ENCODE peak calls at places on chromosomes 16 and 17, in four cellular contexts. W, K, R and H are unnamed samples.

GRCh38 chr17:16255481-16255901 is 38.5 kb downstream of the PIGL start:
- DNase-seq in W (no peak), K (no peak), R (peak; percentile 22), H (no peak)

GRCh38 chr16:526181-527014 is 1.1 kb upstream of the CAPN15 start:
- DNase-seq in W (peak; percentile 54), K (peak; percentile 72), R (no peak), H (no peak)

GRCh38 chr17:72120878-72121163 is at the start of gene SOX9:
- DNase-seq in W (peak; percentile 89), K (no peak), R (peak; percentile 98), H (peak; percentile 95)

GRCh38 chr17:17985555-17985954 is 12.9 kb downstream of the DRC3 start:
- DNase-seq in W (no peak), K (peak; percentile 21), R (no peak), H (peak; percentile 54)

GRCh38 chr17:35088911-35089845 is 25.7 kb upstream of the RFFL start:
- DNase-seq in W (peak; percentile 85), K (peak; percentile 91), R (peak; percentile 64), H (peak; percentile 96)

GRCh38 chr17:4148611-4149308 is 5.8 kb downstream of the CYB5D2 start:
- DNase-seq in W (no peak), K (no peak), R (no peak), H (no peak)

GRCh38 chr17:11922634-11923033 is 74.6 kb downstream of the ZNF18 start:
- DNase-seq in W (no peak), K (peak; percentile 12), R (no peak), H (no peak)

GRCh38 chr17:17570207-17570797 is 21.2 kb downstream of the PEMT start:
- DNase-seq in W (peak; percentile 60), K (no peak), R (peak; percentile 55), H (peak; percentile 84)

GRCh38 chr17:74601944-74602572 is 10.0 kb upstream of the CD300LD start:
- DNase-seq in W (peak; percentile 61), K (peak; percentile 73), R (peak; percentile 60), H (peak; percentile 68)
- TF ChIP-seq FOXJ3 in W (no peak), K (no peak), R (no peak), H (no peak)

GRCh38 chr17:82321947-82322466 is 4.6 kb upstream of the CD7 start:
- DNase-seq in W (no peak), K (no peak), R (no peak), H (no peak)

GRCh38 chr17:82320140-82320840 is 2.9 kb upstream of the CD7 start:
- DNase-seq in W (no peak), K (no peak), R (no peak), H (peak; percentile 82)

GRCh38 chr17:82319619-82320062 is 2.2 kb upstream of the CD7 start:
- DNase-seq in W (no peak), K (no peak), R (no peak), H (no peak)

GRCh38 chr17:82322526-82323453 is 5.4 kb upstream of the CD7 start:
- DNase-seq in W (no peak), K (no peak), R (no peak), H (no peak)

DNA sequence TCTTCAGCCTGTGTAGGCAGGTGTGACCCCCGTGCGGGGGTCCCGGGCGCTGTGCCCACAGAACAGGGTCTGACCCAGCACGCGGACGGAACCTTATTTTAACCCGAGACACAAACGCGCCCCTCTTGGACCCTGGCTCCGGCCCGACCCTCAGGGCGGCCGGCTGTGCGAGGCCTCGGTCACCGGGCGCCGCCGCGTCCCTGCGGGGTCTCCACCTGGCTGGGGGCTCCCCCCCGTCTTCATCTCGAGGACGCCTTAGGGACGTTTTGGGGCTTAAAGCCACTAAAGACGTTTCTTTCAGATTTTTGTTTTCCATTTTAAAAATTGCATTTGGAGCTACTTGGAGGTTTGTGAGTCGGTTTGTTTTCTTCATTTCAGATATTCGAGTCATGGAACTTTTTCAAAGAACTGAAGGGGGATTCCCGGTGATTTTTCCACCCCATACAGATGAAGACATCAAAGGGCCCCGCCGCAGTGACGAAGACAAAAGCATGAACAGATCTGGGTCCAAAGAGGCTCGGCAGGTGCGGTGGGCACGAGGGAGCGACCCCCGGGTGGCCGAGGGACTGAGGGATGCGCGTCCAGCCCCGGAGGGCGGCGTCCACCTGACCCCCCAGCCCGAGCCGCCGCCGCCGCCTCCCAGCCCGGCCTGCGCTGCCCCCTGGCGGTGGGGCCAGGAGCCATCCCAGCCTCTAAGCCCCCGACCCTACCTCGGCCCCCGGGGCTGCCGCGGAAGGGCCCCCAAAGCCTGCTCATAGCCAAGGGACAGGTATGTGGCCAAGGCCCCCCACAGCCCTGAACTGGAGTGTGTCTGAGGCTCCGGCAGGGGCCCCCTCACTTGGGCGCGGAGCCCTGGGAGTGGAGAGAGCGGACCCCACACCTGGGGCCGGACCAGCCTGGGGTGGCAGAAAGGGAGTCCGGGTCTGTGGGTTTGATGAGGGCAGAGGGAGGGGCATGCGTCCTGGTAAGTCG is 3.8 kb upstream of the CD7 start:
- DNase-seq in W (peak; percentile 73), K (peak; percentile 66), R (no peak), H (peak; percentile 95)
- TF ChIP-seq MAX in W (no peak), K (no peak), R (peak; percentile 66), H (no peak)

DNA sequence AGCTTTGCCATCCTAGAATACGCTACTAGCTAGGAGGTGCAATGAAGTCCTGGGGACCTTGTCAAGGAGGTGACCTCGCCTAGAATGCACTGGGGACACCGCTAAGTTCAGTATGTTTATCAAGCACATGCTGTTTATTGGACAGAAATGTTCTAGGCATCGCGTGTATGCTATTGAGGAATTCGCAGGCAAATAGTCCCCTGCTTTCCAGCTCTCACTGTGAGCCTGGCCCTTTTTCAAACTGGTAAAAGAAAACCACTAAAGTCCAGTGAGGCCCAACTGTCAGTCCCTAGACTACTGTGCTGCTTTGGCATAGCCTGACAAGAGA is 1.2 kb upstream of the FAM222B start:
- DNase-seq in W (no peak), K (no peak), R (no peak), H (no peak)
- TF ChIP-seq FOXJ3 in W (no peak), K (no peak), R (no peak), H (no peak)

GRCh38 chr17:74745548-74746177 is 2.8 kb upstream of the NHERF1 start:
- DNase-seq in W (no peak), K (no peak), R (no peak), H (no peak)

GRCh38 chr17:74743755-74744154 is 4.7 kb upstream of the NHERF1 start:
- DNase-seq in W (no peak), K (no peak), R (no peak), H (no peak)

GRCh38 chr17:74746376-74746775 is 2.1 kb upstream of the NHERF1 start:
- DNase-seq in W (no peak), K (no peak), R (no peak), H (no peak)

GRCh38 chr17:74744349-74744713 is 4.1 kb upstream of the NHERF1 start:
- DNase-seq in W (no peak), K (no peak), R (no peak), H (no peak)

GRCh38 chr17:74744714-74745547 is 3.5 kb upstream of the NHERF1 start:
- DNase-seq in W (peak; percentile 95), K (peak; percentile 88), R (peak; percentile 67), H (peak; percentile 90)
- TF ChIP-seq MAX in W (no peak), K (no peak), R (peak; percentile 51), H (no peak)

GRCh38 chr16:80788016-80788415 is 16.4 kb downstream of the CDYL2 start:
- DNase-seq in W (no peak), K (no peak), R (no peak), H (no peak)

GRCh38 chr16:80794071-80794470 is 10.3 kb downstream of the CDYL2 start:
- DNase-seq in W (no peak), K (no peak), R (no peak), H (no peak)

GRCh38 chr16:80792031-80792430 is 12.4 kb downstream of the CDYL2 start:
- DNase-seq in W (no peak), K (no peak), R (no peak), H (no peak)

DNA sequence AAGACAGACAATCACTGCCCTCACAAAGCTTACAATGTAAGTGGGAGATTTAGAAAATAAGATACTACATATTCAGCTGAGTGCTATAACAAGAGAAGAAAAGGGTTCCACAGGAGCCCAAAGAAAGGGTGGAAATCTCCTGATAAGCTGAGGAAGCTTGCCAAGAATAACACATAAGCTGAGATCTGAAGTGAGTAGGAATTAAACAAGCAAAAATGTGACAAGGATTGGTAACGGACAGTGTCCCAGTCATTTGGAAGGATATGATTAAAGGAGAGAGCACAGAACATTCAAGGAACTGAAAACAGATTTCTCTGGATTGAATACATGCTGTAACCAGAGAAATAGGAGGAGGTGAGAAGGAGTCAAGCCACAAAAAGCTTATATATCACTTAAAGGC is 13.0 kb downstream of the CDYL2 start:
- DNase-seq in W (no peak), K (no peak), R (no peak), H (no peak)
- TF ChIP-seq FOXJ3 in W (no peak), K (no peak), R (no peak), H (no peak)

GRCh38 chr17:57557793-57558681 is 187.1 kb downstream of the CCDC182 start:
- DNase-seq in W (no peak), K (no peak), R (no peak), H (no peak)
- TF ChIP-seq MAX in W (no peak), K (no peak), R (no peak), H (no peak)